ENCODE peak calls at places on chromosomes 5 and 9, in seven cellular contexts. W is tibial nerve, B is foreskin fibroblast, P is lower leg skin, T is astrocyte of the spinal cord, O is neural progenitor cell, I is BE2C. N is an unnamed sample.
A peak's percentile ranks its signal among the peaks of the same experiment; 100 is the strongest.

GRCh38 chr5:178429156-178429468 is 161.1 kb downstream of the COL23A1 start:
- DNase-seq in T (no peak), O (no peak), I (no peak), B (no peak), W (no peak), P (no peak), N (no peak)

GRCh38 chr5:42858709-42859108 is 47.0 kb upstream of the SELENOP start:
- DNase-seq in B (no peak), P (no peak), O (peak; percentile 70), W (no peak), T (no peak), I (no peak), N (no peak)

GRCh38 chr5:116038817-116039216 is 6.5 kb downstream of the ARL14EPL start:
- DNase-seq in O (no peak), T (no peak), P (no peak), I (no peak), W (no peak), B (no peak), N (no peak)

GRCh38 chr9:81578606-81579005 is 110.7 kb downstream of the TLE1 start:
- DNase-seq in I (no peak), W (no peak), T (peak; percentile 84), P (no peak), B (no peak), O (no peak), N (no peak)

GRCh38 chr5:78753093-78753531 is 104.5 kb upstream of the LHFPL2 start:
- DNase-seq in P (no peak), B (peak; percentile 51), T (peak; percentile 66), I (no peak), W (no peak), O (no peak), N (no peak)

GRCh38 chr5:171867786-171868185 is 82.2 kb downstream of the SMIM23 start:
- DNase-seq in W (no peak), B (peak; percentile 33), O (no peak), T (peak; percentile 71), P (no peak), I (no peak), N (no peak)

GRCh38 chr5:109611505-109611904 is 78.2 kb upstream of the MAN2A1 start:
- DNase-seq in P (no peak), O (no peak), W (no peak), T (no peak), B (no peak), I (peak; percentile 36), N (no peak)

GRCh38 chr5:71924980-71925379 is 182.3 kb upstream of the MAP1B start:
- DNase-seq in T (peak; percentile 66), P (no peak), B (no peak), W (no peak), O (no peak), I (no peak), N (peak; percentile 72)

GRCh38 chr9:71741841-71742648 is 26.3 kb downstream of the CEMIP2 start:
- DNase-seq in B (no peak), I (no peak), O (no peak), P (no peak), T (peak; percentile 80), W (no peak), N (peak; percentile 78)

GRCh38 chr9:72169185-72169584 is 19.9 kb downstream of the GDA start:
- DNase-seq in O (no peak), I (no peak), T (no peak), W (no peak), P (no peak), B (no peak), N (no peak)

GRCh38 chr9:93354451-93354850 is 97.0 kb upstream of the FAM120A start:
- DNase-seq in W (no peak), P (no peak), B (no peak), T (no peak), O (no peak), I (no peak), N (no peak)

GRCh38 chr9:71737455-71737854 is 30.9 kb downstream of the CEMIP2 start:
- DNase-seq in W (no peak), O (no peak), T (peak; percentile 23), I (no peak), B (no peak), P (no peak), N (peak; percentile 51)

GRCh38 chr5:10329808-10330481 is 22.2 kb upstream of the CMBL start:
- DNase-seq in W (peak; percentile 57), I (no peak), B (peak; percentile 87), O (no peak), P (peak; percentile 88), T (peak; percentile 66), N (peak; percentile 81)

GRCh38 chr9:72384710-72385475 is 19.9 kb upstream of the ZFAND5 start:
- DNase-seq in P (no peak), O (no peak), B (no peak), I (no peak), W (no peak), T (peak; percentile 52), N (no peak)

GRCh38 chr5:129664336-129664937 is 83.5 kb upstream of the MINAR2 start:
- DNase-seq in T (peak; percentile 62), P (no peak), I (peak; percentile 61), O (peak; percentile 32), B (peak; percentile 29), W (peak; percentile 80), N (peak; percentile 69)

GRCh38 chr9:24245988-24246387 is 299.7 kb downstream of the IZUMO3 start:
- DNase-seq in O (peak; percentile 35), B (peak; percentile 0), P (no peak), I (no peak), W (no peak), T (peak; percentile 52), N (peak; percentile 21)

GRCh38 chr5:123125172-123125508 is 36.1 kb downstream of the PRDM6 start:
- DNase-seq in I (no peak), P (no peak), O (no peak), W (no peak), T (peak; percentile 22), B (no peak), N (peak; percentile 43)

GRCh38 chr9:104905153-104905901 is 22.6 kb downstream of the ABCA1 start:
- DNase-seq in T (no peak), O (no peak), W (no peak), B (no peak), I (no peak), P (no peak), N (no peak)

GRCh38 chr5:170533383-170533782 is 29.6 kb downstream of the KCNIP1 start:
- DNase-seq in T (no peak), O (no peak), W (no peak), I (no peak), P (no peak), B (no peak), N (no peak)

GRCh38 chr5:116410345-116410890 is 164.2 kb downstream of the SEMA6A start:
- DNase-seq in O (no peak), T (no peak), B (no peak), I (no peak), P (no peak), W (no peak), N (peak; percentile 25)

GRCh38 chr5:169389318-169389717 is 88.4 kb upstream of the SLIT3 start:
- DNase-seq in P (no peak), I (no peak), W (no peak), O (no peak), T (no peak), B (no peak), N (no peak)

GRCh38 chr5:150341331-150341730 is 16.2 kb upstream of the TCOF1 start:
- DNase-seq in W (no peak), O (no peak), B (no peak), T (no peak), P (no peak), I (no peak), N (no peak)

GRCh38 chr9:91033802-91034201 is 232.2 kb downstream of the SYK start:
- DNase-seq in O (peak; percentile 48), W (no peak), B (no peak), P (peak; percentile 79), T (no peak), I (peak; percentile 36), N (no peak)
- TF ChIP-seq CTCF in O (peak; percentile 65), W (peak; percentile 17), B (peak; percentile 13), P (no peak), T (peak; percentile 38), I (peak; percentile 53), N (peak; percentile 45)

GRCh38 chr9:86405926-86406325 is 51.7 kb upstream of the TUT7 start:
- DNase-seq in T (peak; percentile 95), B (peak; percentile 90), O (peak; percentile 15), W (no peak), I (no peak), P (no peak), N (peak; percentile 90)
- H3K4me3 ChIP-seq in T (no peak overlapping the region), B (peak overlapping the region; percentile 26), O (no peak overlapping the region), W (no peak overlapping the region), I (no peak overlapping the region), P (no peak overlapping the region), N (peak overlapping the region; percentile 11)

DNA sequence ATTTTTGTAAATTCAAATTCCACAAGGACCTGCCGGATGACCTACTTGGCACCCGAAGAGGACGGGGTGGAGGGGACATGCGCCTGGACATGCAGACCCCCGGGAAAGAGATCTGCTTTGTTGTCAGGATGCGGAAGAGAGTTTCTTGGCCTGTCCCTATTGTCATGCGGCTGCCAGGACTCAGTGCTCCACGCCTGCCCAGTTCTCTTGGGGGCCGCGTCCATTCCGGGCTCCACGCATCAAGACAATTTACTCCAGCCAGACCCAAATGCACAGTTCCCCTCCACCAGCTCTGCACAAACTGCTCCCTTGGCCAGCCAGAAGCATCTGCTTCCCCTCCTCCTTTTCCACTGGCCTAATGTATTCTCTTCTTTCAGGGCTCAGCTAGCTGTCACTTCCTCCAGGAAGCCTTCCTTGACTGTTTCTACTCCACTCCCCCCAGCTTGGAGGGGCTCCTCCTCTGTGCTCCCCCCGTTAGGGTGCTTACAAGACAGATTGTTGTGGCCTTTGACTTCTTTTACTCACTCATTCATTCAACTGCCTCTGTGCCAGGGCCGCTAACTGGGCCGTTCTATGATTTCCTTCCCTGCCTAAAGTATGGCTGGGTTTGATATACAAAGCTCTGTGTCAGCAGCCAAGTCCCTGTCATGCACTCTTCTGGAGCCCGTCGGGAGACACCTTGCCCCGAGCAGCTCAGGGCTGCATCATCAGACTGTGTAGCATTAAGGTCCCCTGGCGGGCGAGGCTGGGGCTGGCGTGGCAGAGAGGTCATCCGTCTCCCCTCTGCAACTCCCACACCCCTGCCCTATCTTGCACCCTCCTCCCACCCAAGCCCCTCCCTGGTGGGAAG is 6.6 kb downstream of the FIBCD1 start:
- DNase-seq in O (peak; percentile 59), I (peak; percentile 70), W (no peak), P (no peak), T (no peak), B (peak; percentile 67), N (peak; percentile 40)
- TF ChIP-seq CTCF in O (peak; percentile 25), I (peak; percentile 55), W (no peak), P (no peak), T (peak; percentile 11), B (peak; percentile 19), N (peak; percentile 20)

GRCh38 chr5:96807099-96807654 is 568 bp downstream of the ERAP1 start:
- DNase-seq in W (peak; percentile 44), T (peak; percentile 64), B (peak; percentile 75), I (peak; percentile 91), O (peak; percentile 69), P (peak; percentile 95), N (peak; percentile 62)

GRCh38 chr5:96809898-96810297 is 2.2 kb upstream of the ERAP1 start:
- DNase-seq in I (no peak), B (no peak), O (no peak), P (no peak), W (no peak), T (no peak), N (no peak)

GRCh38 chr5:96812851-96813250 is 5.1 kb upstream of the ERAP1 start:
- DNase-seq in P (no peak), O (no peak), W (no peak), T (no peak), I (no peak), B (no peak), N (no peak)

GRCh38 chr5:96808868-96809558 is 1.3 kb upstream of the ERAP1 start:
- DNase-seq in O (no peak), B (no peak), P (no peak), W (no peak), I (no peak), T (no peak), N (no peak)

GRCh38 chr5:96808541-96808828 is 740 bp upstream of the ERAP1 start:
- DNase-seq in W (no peak), O (no peak), T (no peak), P (no peak), I (no peak), B (no peak), N (no peak)
- H3K4me3 ChIP-seq in W (peak overlapping the region; percentile 78), O (peak overlapping the region; percentile 60), T (peak overlapping the region; percentile 75), P (no peak overlapping the region), I (peak overlapping the region; percentile 78), B (peak overlapping the region; percentile 77), N (peak overlapping the region; percentile 83)

N was measured in fibroblast of pulmonary artery.